ENCODE peak calls at places on chromosomes 4 and X, in seven cellular contexts. W is H9, X is mesenchymal stem cell, S is mesendoderm, M is trophoblast cell, Q is neuronal stem cell, H is H1. K is an unnamed sample.

GRCh38 chr4:165967486-165967885 is 94.4 kb downstream of the TLL1 start:
- DNase-seq in S (no peak), X (no peak), M (peak; percentile 43), W (no peak), Q (no peak), H (no peak), K (no peak)

GRCh38 chrX:48578661-48579128 is 4.4 kb downstream of the RBM3 start:
- DNase-seq in H (no peak), M (peak; percentile 78), S (peak; percentile 56), W (no peak), Q (no peak), X (no peak), K (no peak)

GRCh38 chr4:154230091-154230490 is 261.5 kb downstream of the DCHS2 start:
- DNase-seq in X (no peak), W (no peak), M (no peak), Q (no peak), H (no peak), S (no peak), K (no peak)

GRCh38 chrX:31555506-31555905 is 483.7 kb upstream of the FTHL17 start:
- DNase-seq in S (peak; percentile 7), Q (no peak), H (no peak), W (no peak), X (no peak), M (no peak), K (peak; percentile 6)

GRCh38 chr4:174972911-174973310 is 54.8 kb downstream of the ADAM29 start:
- DNase-seq in W (no peak), M (no peak), X (no peak), H (no peak), S (no peak), Q (no peak), K (no peak)

GRCh38 chr4:36283912-36284465 is 2.6 kb downstream of the DTHD1 start:
- DNase-seq in M (no peak), H (no peak), W (no peak), S (no peak), X (no peak), Q (no peak), K (no peak)

GRCh38 chr4:87309625-87310024 is 13.1 kb downstream of the HSD17B13 start:
- DNase-seq in W (no peak), H (no peak), S (no peak), M (no peak), X (no peak), Q (no peak), K (no peak)

GRCh38 chr4:173171098-173171497 is 2.5 kb downstream of the GALNT7 start:
- DNase-seq in S (peak; percentile 61), H (no peak), X (peak; percentile 60), W (no peak), Q (no peak), M (no peak), K (peak; percentile 52)

GRCh38 chr4:139609647-139610046 is 53.6 kb upstream of the SETD7 start:
- DNase-seq in Q (no peak), H (no peak), S (no peak), M (no peak), W (no peak), X (peak; percentile 70), K (peak; percentile 83)

GRCh38 chrX:74246524-74246923 is 57.5 kb upstream of the ZCCHC13 start:
- DNase-seq in H (no peak), X (peak; percentile 26), Q (no peak), S (no peak), W (no peak), M (no peak), K (peak; percentile 42)

GRCh38 chr4:20638825-20639224 is 61.4 kb upstream of the PACRGL start:
- DNase-seq in X (no peak), Q (no peak), H (no peak), S (no peak), W (no peak), M (no peak), K (no peak)

GRCh38 chrX:47814853-47815252 is 21.8 kb upstream of the ZNF81 start:
- DNase-seq in W (peak; percentile 52), X (no peak), Q (no peak), H (no peak), M (no peak), S (peak; percentile 48), K (no peak)

GRCh38 chrX:118807151-118808017 is 16.2 kb upstream of the ZCCHC12 start:
- DNase-seq in W (peak; percentile 48), X (peak; percentile 47), H (no peak), M (peak; percentile 19), Q (peak; percentile 30), S (peak; percentile 67), K (peak; percentile 52)

GRCh38 chrX:38236901-38237615 is 16.4 kb upstream of the SRPX start:
- DNase-seq in Q (no peak), X (no peak), H (no peak), W (no peak), M (peak; percentile 16), S (no peak), K (no peak)

GRCh38 chr4:3250438-3250955 is 1.5 kb downstream of the MSANTD1 start:
- DNase-seq in H (peak; percentile 29), X (no peak), W (peak; percentile 83), Q (no peak), M (peak; percentile 3), S (peak; percentile 38), K (no peak)

GRCh38 chrX:128106630-128107029 is 54.4 kb upstream of the ACTRT1 start:
- DNase-seq in W (peak; percentile 28), H (no peak), X (peak; percentile 2), Q (peak; percentile 8), S (peak; percentile 70), M (no peak), K (no peak)

GRCh38 chr4:150010525-150011126 is 67.6 kb upstream of the DCLK2 start:
- DNase-seq in H (no peak), W (peak; percentile 43), S (peak; percentile 82), X (peak; percentile 68), Q (peak; percentile 30), M (peak; percentile 46), K (peak; percentile 72)

GRCh38 chrX:49183701-49184281 is 2.4 kb downstream of the PRICKLE3 start:
- DNase-seq in Q (no peak), W (no peak), M (no peak), S (no peak), H (no peak), X (no peak), K (no peak)

GRCh38 chrX:2898861-2899512 is 30.2 kb downstream of the ARSD start:
- DNase-seq in H (no peak), S (no peak), W (no peak), Q (no peak), M (peak; percentile 47), X (no peak), K (no peak)

GRCh38 chr4:79209822-79210635 is 115.8 kb downstream of the NAA11 start:
- DNase-seq in M (peak; percentile 62), H (no peak), X (no peak), S (peak; percentile 46), Q (no peak), W (peak; percentile 32), K (no peak)

GRCh38 chr4:101019941-101020401 is 327.4 kb downstream of the PPP3CA start:
- DNase-seq in S (peak; percentile 28), X (peak; percentile 37), M (no peak), W (no peak), H (no peak), Q (no peak), K (peak; percentile 14)

GRCh38 chrX:125295337-125295736 is 24.3 kb upstream of the TEX13C start:
- DNase-seq in Q (no peak), M (no peak), S (no peak), X (peak; percentile 56), W (no peak), H (no peak), K (peak; percentile 32)

GRCh38 chr4:1196421-1197183 is 24.2 kb upstream of the SPON2 start:
- DNase-seq in X (no peak), S (no peak), W (no peak), Q (no peak), M (no peak), H (no peak), K (no peak)

GRCh38 chr4:132923516-132923915 is 225.6 kb upstream of the PCDH10 start:
- DNase-seq in M (no peak), Q (no peak), S (no peak), X (no peak), W (no peak), H (no peak), K (no peak)

GRCh38 chr4:38313175-38313574 is 350.8 kb upstream of the KLF3 start:
- DNase-seq in H (no peak), Q (no peak), X (no peak), S (no peak), W (no peak), M (no peak), K (no peak)

GRCh38 chrX:10415704-10416001 is 204.7 kb downstream of the MID1 start:
- DNase-seq in S (no peak), M (no peak), Q (no peak), H (no peak), X (no peak), W (no peak), K (peak; percentile 51)

GRCh38 chrX:106378616-106379015 is 210.5 kb downstream of the PWWP3B start:
- DNase-seq in H (no peak), S (no peak), Q (no peak), W (no peak), X (no peak), M (no peak), K (no peak)
- H3K4me2 ChIP-seq in H (no peak overlapping the region), S (no peak overlapping the region), Q (no peak overlapping the region), W (no peak overlapping the region), X (no peak overlapping the region), M (no peak overlapping the region), K (no peak overlapping the region)

GRCh38 chr4:5473125-5473524 is 235.2 kb downstream of the EVC2 start:
- DNase-seq in Q (no peak), M (no peak), H (no peak), W (no peak), X (no peak), S (no peak), K (no peak)
- H4K8ac ChIP-seq in Q (no peak overlapping the region), M (no peak overlapping the region), H (no peak overlapping the region), W (no peak overlapping the region), X (no peak overlapping the region), S (no peak overlapping the region), K (no peak overlapping the region)

GRCh38 chr4:102473476-102473875 is 27.7 kb upstream of the NFKB1 start:
- DNase-seq in W (no peak), H (no peak), Q (no peak), M (no peak), X (no peak), S (no peak), K (no peak)
- H3K9ac ChIP-seq in W (no peak overlapping the region), H (no peak overlapping the region), Q (no peak overlapping the region), M (no peak overlapping the region), X (no peak overlapping the region), S (no peak overlapping the region), K (no peak overlapping the region)

GRCh38 chrX:69262036-69262905 is 97.0 kb upstream of the PJA1 start:
- DNase-seq in M (no peak), W (no peak), Q (no peak), X (peak; percentile 23), S (no peak), H (no peak), K (peak; percentile 10)
- H3K4me2 ChIP-seq in M (no peak overlapping the region), W (no peak overlapping the region), Q (no peak overlapping the region), X (no peak overlapping the region), S (no peak overlapping the region), H (peak overlapping the region; percentile 67), K (no peak overlapping the region)

K was measured in IMR-90.